ENCODE peak calls at places on chromosomes 11 and 22, in four cellular contexts. D, Y, E and C are unnamed samples.

GRCh38 chr11:76410771-76411423 is 29.8 kb downstream of the GVQW3 start:
- DNase-seq in D (peak; percentile 36), Y (no peak), E (peak; percentile 12), C (no peak)

GRCh38 chr11:57798905-57799559 is 37.4 kb downstream of the CTNND1 start:
- DNase-seq in D (peak; percentile 87), Y (no peak), E (peak; percentile 47), C (no peak)

GRCh38 chr22:32685527-32685926 is 116.0 kb upstream of the TIMP3 start:
- DNase-seq in D (peak; percentile 15), Y (no peak), E (peak; percentile 59), C (no peak)

GRCh38 chr11:13358871-13359270 is 81.3 kb downstream of the BMAL1 start:
- DNase-seq in D (peak; percentile 62), Y (no peak), E (peak; percentile 28), C (no peak)

GRCh38 chr22:46491936-46492335 is 45.5 kb downstream of the CELSR1 start:
- DNase-seq in D (no peak), Y (no peak), E (peak; percentile 46), C (no peak)

GRCh38 chr11:70574725-70575347 is 176.5 kb downstream of the CTTN start:
- DNase-seq in D (no peak), Y (no peak), E (no peak), C (no peak)

GRCh38 chr11:4539603-4540219 is 5.3 kb upstream of the OR52M1 start:
- DNase-seq in D (peak; percentile 29), Y (peak; percentile 55), E (peak; percentile 34), C (peak; percentile 4)

GRCh38 chr11:83666149-83666548 is 380.0 kb upstream of the CCDC90B start:
- DNase-seq in D (no peak), Y (no peak), E (no peak), C (no peak)

GRCh38 chr11:36431429-36432092 is 78.5 kb downstream of the TRAF6 start:
- DNase-seq in D (peak; percentile 95), Y (no peak), E (peak; percentile 97), C (peak; percentile 95)

DNA sequence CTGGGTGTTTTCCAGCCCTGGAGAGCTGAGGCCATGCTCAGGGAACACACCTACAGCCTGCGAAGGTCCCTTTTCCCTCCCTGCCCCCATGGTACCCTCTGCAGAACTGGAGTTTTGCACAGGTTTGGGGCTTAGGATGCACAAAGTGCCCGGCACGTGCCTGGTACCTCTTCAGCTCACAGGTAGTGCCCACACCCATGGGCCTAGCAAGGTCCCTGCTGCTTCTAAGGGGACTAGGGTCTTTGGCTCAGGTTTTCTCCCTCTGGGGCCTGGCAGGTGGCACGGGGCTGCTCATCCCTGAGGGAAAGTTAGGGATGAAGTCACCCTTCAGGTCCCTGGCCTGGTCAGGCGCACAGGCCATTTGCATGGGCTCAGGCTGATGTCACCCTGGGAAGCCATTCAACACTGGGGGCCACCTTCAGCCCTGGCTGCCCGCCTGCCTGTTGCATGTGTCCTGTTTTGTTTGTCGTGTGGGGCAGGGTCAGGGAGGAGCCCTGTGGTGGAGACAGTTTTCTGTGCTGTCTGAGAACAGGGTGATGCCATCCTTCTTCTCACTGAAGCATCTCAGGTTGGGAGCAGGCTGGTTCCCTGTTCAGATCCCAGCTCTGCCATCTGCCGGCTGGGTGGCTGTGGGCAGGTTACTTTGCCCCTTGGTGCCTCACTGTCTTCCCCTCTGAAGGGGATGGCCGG is 68.3 kb upstream of the CRYBB3 start:
- DNase-seq in D (no peak), Y (no peak), E (no peak), C (no peak)
- TF ChIP-seq CTCF in D (no peak), Y (no peak), E (no peak), C (no peak)

GRCh38 chr11:33463059-33463458 is 205.9 kb downstream of the HIPK3 start:
- DNase-seq in D (peak; percentile 68), Y (no peak), E (no peak), C (no peak)

GRCh38 chr11:33457948-33458347 is 200.8 kb downstream of the HIPK3 start:
- DNase-seq in D (no peak), Y (no peak), E (no peak), C (no peak)

GRCh38 chr11:33461726-33462125 is 204.5 kb downstream of the HIPK3 start:
- DNase-seq in D (no peak), Y (no peak), E (no peak), C (no peak)

GRCh38 chr11:33455827-33456226 is 198.6 kb downstream of the HIPK3 start:
- DNase-seq in D (no peak), Y (no peak), E (no peak), C (no peak)

GRCh38 chr11:33461319-33461718 is 204.1 kb downstream of the HIPK3 start:
- DNase-seq in D (no peak), Y (no peak), E (no peak), C (no peak)
- H3K4me3 ChIP-seq in D (no peak overlapping the region), Y (no peak overlapping the region), E (no peak overlapping the region), C (no peak overlapping the region)

DNA sequence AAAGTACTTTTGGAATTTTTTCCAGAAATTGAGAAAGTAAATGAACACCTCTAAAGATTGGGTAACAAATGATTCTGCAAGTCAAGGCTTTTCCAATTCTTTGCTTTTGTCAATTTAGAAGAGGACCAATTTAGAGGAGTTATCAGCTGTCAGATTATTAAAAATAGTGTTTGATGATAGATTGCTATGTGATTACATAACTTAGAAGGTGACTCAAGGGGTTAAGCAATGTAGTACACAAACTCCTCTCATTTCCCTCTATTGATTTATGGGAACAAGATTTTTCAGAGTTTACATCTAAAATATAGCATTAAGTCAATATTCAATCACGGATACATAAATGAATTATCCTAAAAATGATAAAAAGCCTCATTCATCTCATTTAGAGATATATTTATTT is 70.3 kb downstream of the INSC start:
- DNase-seq in D (no peak), Y (no peak), E (no peak), C (no peak)
- TF ChIP-seq CTCF in D (no peak), Y (no peak), E (no peak), C (no peak)

GRCh38 chr11:8081591-8082021 is 595 bp downstream of the TUB start:
- DNase-seq in D (no peak), Y (no peak), E (peak; percentile 7), C (no peak)

GRCh38 chr11:8083871-8084281 is 2.9 kb downstream of the TUB start:
- DNase-seq in D (no peak), Y (no peak), E (no peak), C (no peak)

GRCh38 chr11:8084352-8084751 is 3.3 kb downstream of the TUB start:
- DNase-seq in D (no peak), Y (no peak), E (no peak), C (no peak)

GRCh38 chr11:8082391-8083087 is 1.5 kb downstream of the TUB start:
- DNase-seq in D (peak; percentile 31), Y (no peak), E (peak; percentile 58), C (no peak)

DNA sequence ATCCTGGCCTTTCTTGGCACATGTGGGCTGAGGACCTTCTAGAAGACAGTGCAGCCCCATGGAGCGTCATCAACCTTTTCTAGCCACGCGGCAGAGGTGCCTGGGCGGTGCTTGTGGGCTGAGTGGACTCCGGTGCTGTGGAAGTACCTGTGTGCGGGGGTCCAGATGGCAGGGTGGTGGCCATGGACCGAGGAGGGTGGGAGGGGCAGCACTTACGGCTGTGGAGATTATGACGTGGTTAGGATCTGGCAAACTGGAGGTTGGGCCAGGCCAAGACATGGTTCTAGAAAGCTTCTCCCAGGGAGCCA is 2.0 kb downstream of the TUB start:
- DNase-seq in D (no peak), Y (no peak), E (no peak), C (no peak)
- H3K4me3 ChIP-seq in D (no peak overlapping the region), Y (no peak overlapping the region), E (no peak overlapping the region), C (no peak overlapping the region)

GRCh38 chr11:112477152-112477928 is 216.7 kb upstream of the PLET1 start:
- DNase-seq in D (no peak), Y (no peak), E (no peak), C (no peak)
- TF ChIP-seq CTCF in D (no peak), Y (no peak), E (no peak), C (no peak)

GRCh38 chr11:44680982-44681597 is 45.7 kb upstream of the TSPAN18 start:
- DNase-seq in D (no peak), Y (peak; percentile 11), E (peak; percentile 11), C (no peak)
- H3K4me3 ChIP-seq in D (no peak overlapping the region), Y (peak overlapping the region; percentile 25), E (no peak overlapping the region), C (no peak overlapping the region)

DNA sequence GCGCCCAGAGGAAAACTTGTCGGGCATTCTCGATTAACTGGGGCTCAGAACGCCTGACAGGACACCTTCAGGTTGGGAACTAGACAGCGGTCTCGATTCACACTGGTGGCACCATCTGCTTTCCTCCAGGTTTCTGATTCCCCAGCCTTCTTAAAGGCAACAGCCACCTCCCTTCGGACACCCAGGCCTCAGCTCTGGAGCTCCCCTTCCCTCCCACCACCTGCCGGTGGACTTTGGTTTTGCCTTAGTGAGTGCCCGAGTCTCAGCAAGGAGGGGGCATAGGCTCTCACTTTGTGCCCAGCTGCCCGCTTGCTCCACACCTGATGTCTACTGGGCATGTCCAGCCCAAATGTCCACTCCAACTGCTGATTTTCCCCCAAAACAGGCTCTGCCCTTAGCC is 110.4 kb upstream of the PARVA start:
- DNase-seq in D (no peak), Y (no peak), E (no peak), C (no peak)
- TF ChIP-seq CTCF in D (peak; percentile 9), Y (no peak), E (no peak), C (no peak)

GRCh38 chr11:109552376-109552775 is 130.4 kb downstream of the C11orf87 start:
- DNase-seq in D (peak; percentile 65), Y (no peak), E (peak; percentile 20), C (no peak)
- H3K4me3 ChIP-seq in D (peak overlapping the region; percentile 14), Y (no peak overlapping the region), E (no peak overlapping the region), C (no peak overlapping the region)

GRCh38 chr22:39556970-39557811 is 13.4 kb upstream of the CACNA1I start:
- DNase-seq in D (peak; percentile 6), Y (peak; percentile 42), E (no peak), C (no peak)
- TF ChIP-seq CTCF in D (no peak), Y (no peak), E (no peak), C (peak; percentile 11)